ENCODE peak calls at places on chromosome 15, in seven cellular contexts. Q is fibroblast of pulmonary artery; K is C1 segment of cervical spinal cord; O is activated CD8-positive, alpha-beta memory T cell treated with anti-CD3 and anti-CD28 coated beads for 48 hours; D is NCI-H748 treated with DMSO at 0.1 percent for 48 hours; B is amygdala; N is posterior vena cava. A is an unnamed sample.

GRCh38 chr15:93070901-93071300 is 18.1 kb downstream of the RGMA start:
- DNase-seq in B (no peak), Q (no peak), K (no peak), N (no peak), D (no peak), O (no peak), A (no peak)

GRCh38 chr15:58522391-58522790 is 90.6 kb downstream of the LIPC start:
- DNase-seq in D (no peak), O (no peak), Q (no peak), K (peak; percentile 53), B (peak; percentile 47), N (no peak), A (no peak)

GRCh38 chr15:75347222-75348033 is 589 bp downstream of the NEIL1 start:
- DNase-seq in K (peak; percentile 44), O (no peak), D (no peak), Q (no peak), N (peak; percentile 87), B (peak; percentile 37), A (no peak)

GRCh38 chr15:98592136-98592535 is 56.2 kb upstream of the IGF1R start:
- DNase-seq in N (no peak), O (no peak), K (no peak), Q (no peak), B (no peak), D (no peak), A (no peak)

GRCh38 chr15:77568014-77568959 is 64.4 kb downstream of the LINGO1 start:
- DNase-seq in N (no peak), Q (no peak), K (no peak), O (no peak), B (no peak), D (no peak), A (no peak)

GRCh38 chr15:92907880-92908279 is 7.8 kb downstream of the CHD2 start:
- DNase-seq in Q (peak; percentile 84), O (no peak), D (no peak), N (peak; percentile 79), K (no peak), B (no peak), A (no peak)

GRCh38 chr15:73225358-73226015 is 143.3 kb downstream of the HCN4 start:
- DNase-seq in N (no peak), O (peak; percentile 11), Q (no peak), B (no peak), D (no peak), K (no peak), A (no peak)

GRCh38 chr15:90955911-90956310 is 1.2 kb downstream of the RCCD1 start:
- DNase-seq in K (no peak), N (no peak), B (no peak), O (no peak), D (no peak), Q (no peak), A (no peak)

GRCh38 chr15:26102988-26103387 is 239.9 kb upstream of the ATP10A start:
- DNase-seq in O (no peak), N (no peak), B (no peak), D (no peak), K (no peak), Q (no peak), A (no peak)

GRCh38 chr15:75164625-75165024 is 37.1 kb upstream of the C15orf39 start:
- DNase-seq in K (no peak), D (no peak), O (no peak), N (no peak), B (no peak), Q (no peak), A (no peak)

GRCh38 chr15:50145451-50145872 is 26.4 kb upstream of the ATP8B4 start:
- DNase-seq in K (no peak), D (peak; percentile 19), B (no peak), Q (peak; percentile 92), O (no peak), N (no peak), A (peak; percentile 36)

GRCh38 chr15:31387483-31388118 is 61.0 kb downstream of the KLF13 start:
- DNase-seq in O (no peak), Q (peak; percentile 32), B (no peak), N (no peak), K (no peak), D (no peak), A (peak; percentile 39)

GRCh38 chr15:50112488-50113186 is 6.4 kb downstream of the ATP8B4 start:
- DNase-seq in K (no peak), Q (no peak), N (no peak), B (no peak), O (no peak), D (no peak), A (no peak)

GRCh38 chr15:74227968-74228722 is 8.0 kb upstream of the CCDC33 start:
- DNase-seq in B (no peak), Q (peak; percentile 53), O (no peak), K (no peak), D (peak; percentile 53), N (no peak), A (no peak)

GRCh38 chr15:50265620-50266019 is at the start of gene HDC:
- DNase-seq in B (no peak), O (no peak), K (no peak), Q (no peak), D (no peak), N (no peak), A (no peak)

GRCh38 chr15:98160236-98160635 is 199.7 kb downstream of the ARRDC4 start:
- DNase-seq in N (peak; percentile 72), D (no peak), Q (no peak), K (no peak), O (peak; percentile 17), B (no peak), A (peak; percentile 27)

GRCh38 chr15:90064931-90065681 is 37.2 kb downstream of the IDH2 start:
- DNase-seq in O (no peak), D (no peak), B (no peak), N (peak; percentile 91), K (peak; percentile 22), Q (no peak), A (no peak)

GRCh38 chr15:31227954-31228542 is 98.6 kb upstream of the KLF13 start:
- DNase-seq in N (peak; percentile 3), O (no peak), K (no peak), Q (no peak), B (no peak), D (no peak), A (no peak)

GRCh38 chr15:77540346-77541060 is 92.2 kb downstream of the LINGO1 start:
- DNase-seq in B (no peak), O (no peak), Q (no peak), D (no peak), K (no peak), N (peak; percentile 59), A (no peak)

GRCh38 chr15:67928666-67929065 is 88.8 kb upstream of the RNU6-1 start:
- DNase-seq in N (no peak), K (no peak), B (no peak), O (no peak), D (no peak), Q (no peak), A (no peak)